ENCODE peak calls at places on chromosome 22, in four cellular contexts. E is heart left ventricle, A is IMR-90, N is A673. D is an unnamed sample.
A peak's percentile ranks its signal among the peaks of the same experiment; 100 is the strongest.

GRCh38 chr22:27453688-27454087 is 347.9 kb downstream of the MN1 start:
- DNase-seq in A (no peak), N (peak; percentile 45), E (no peak), D (no peak)

GRCh38 chr22:18056161-18056666 is 21.6 kb upstream of the PEX26 start:
- DNase-seq in A (peak; percentile 76), E (no peak), N (no peak), D (peak; percentile 60)

GRCh38 chr22:17785185-17786184 is 11.2 kb upstream of the BID start:
- DNase-seq in E (peak; percentile 82), A (no peak), N (peak; percentile 50), D (no peak)

GRCh38 chr22:37741312-37741795 is 44.5 kb downstream of the TRIOBP start:
- DNase-seq in N (peak; percentile 86), A (peak; percentile 98), E (peak; percentile 84), D (peak; percentile 97)

GRCh38 chr22:27881404-27881803 is 37.7 kb downstream of the PITPNB start:
- DNase-seq in A (peak; percentile 62), E (no peak), N (no peak), D (peak; percentile 48)

GRCh38 chr22:48756146-48757111 is 1071.2 kb downstream of the BRD1 start:
- DNase-seq in E (no peak), A (no peak), N (no peak), D (no peak)

GRCh38 chr22:35352214-35353111 is 28.4 kb upstream of the HMOX1 start:
- DNase-seq in A (no peak), N (no peak), E (peak; percentile 87), D (no peak)

GRCh38 chr22:48440673-48441552 is 1386.8 kb downstream of the BRD1 start:
- DNase-seq in N (no peak), E (peak; percentile 22), A (no peak), D (no peak)

GRCh38 chr22:36773935-36774334 is 2.0 kb downstream of the IFT27 start:
- DNase-seq in E (no peak), N (peak; percentile 45), A (peak; percentile 49), D (peak; percentile 19)

GRCh38 chr22:40392618-40393017 is 22.2 kb downstream of the SGSM3 start:
- DNase-seq in N (no peak), E (no peak), A (peak; percentile 49), D (no peak)

GRCh38 chr22:37229012-37229804 is 14.9 kb downstream of the RAC2 start:
- DNase-seq in E (no peak), A (peak; percentile 87), N (no peak), D (peak; percentile 82)

GRCh38 chr22:47808236-47808845 is 1045.9 kb downstream of the TBC1D22A start:
- DNase-seq in N (no peak), A (no peak), E (no peak), D (no peak)

GRCh38 chr22:47267531-47268282 is 505.3 kb downstream of the TBC1D22A start:
- DNase-seq in N (no peak), A (no peak), E (no peak), D (no peak)

GRCh38 chr22:46764140-46764680 is 1.8 kb downstream of the TBC1D22A start:
- DNase-seq in E (no peak), A (peak; percentile 17), N (no peak), D (no peak)

GRCh38 chr22:25193548-25193947 is 6.1 kb upstream of the CRYBB3 start:
- DNase-seq in N (no peak), E (no peak), A (no peak), D (no peak)

GRCh38 chr22:48021946-48022345 is 1259.5 kb downstream of the TBC1D22A start:
- DNase-seq in A (no peak), N (no peak), E (no peak), D (no peak)

GRCh38 chr22:45946805-45947600 is 30.0 kb downstream of the WNT7B start:
- DNase-seq in N (no peak), A (no peak), E (no peak), D (no peak)

GRCh38 chr22:47120399-47120798 is 357.9 kb downstream of the TBC1D22A start:
- DNase-seq in N (no peak), E (peak; percentile 37), A (no peak), D (no peak)

GRCh38 chr22:26433805-26434204 is 4.7 kb downstream of the ASPHD2 start:
- DNase-seq in N (no peak), A (no peak), E (no peak), D (no peak)

GRCh38 chr22:26679003-26679629 is 21.7 kb downstream of the MIAT start:
- DNase-seq in E (peak; percentile 82), A (peak; percentile 71), N (peak; percentile 85), D (peak; percentile 77)

GRCh38 chr22:45903355-45904149 is 73.4 kb downstream of the WNT7B start:
- DNase-seq in E (no peak), A (peak; percentile 69), N (no peak), D (peak; percentile 82)

GRCh38 chr22:47294222-47294532 is 531.7 kb downstream of the TBC1D22A start:
- DNase-seq in N (no peak), A (peak; percentile 52), E (peak; percentile 39), D (peak; percentile 76)

GRCh38 chr22:40666151-40666848 is 13.0 kb upstream of the MCHR1 start:
- DNase-seq in A (peak; percentile 53), N (peak; percentile 64), E (no peak), D (no peak)

GRCh38 chr22:35023692-35024363 is 42.1 kb upstream of the ISX start:
- DNase-seq in A (no peak), N (peak; percentile 60), E (peak; percentile 84), D (peak; percentile 6)

GRCh38 chr22:29166180-29166579 is 39.5 kb upstream of the EMID1 start:
- DNase-seq in N (no peak), A (no peak), E (no peak), D (no peak)

GRCh38 chr22:29165336-29166060 is 40.2 kb upstream of the EMID1 start:
- DNase-seq in E (peak; percentile 19), A (no peak), N (no peak), D (no peak)

GRCh38 chr22:29163808-29164207 is 41.9 kb upstream of the EMID1 start:
- DNase-seq in E (no peak), A (no peak), N (no peak), D (no peak)

GRCh38 chr22:29171721-29172120 is 34.0 kb upstream of the EMID1 start:
- DNase-seq in A (no peak), E (no peak), N (no peak), D (no peak)

GRCh38 chr22:29167032-29167911 is 38.4 kb upstream of the EMID1 start:
- DNase-seq in N (no peak), A (no peak), E (peak; percentile 29), D (no peak)
- H3K4me3 ChIP-seq in N (no peak overlapping the region), A (no peak overlapping the region), E (no peak overlapping the region), D (no peak overlapping the region)

GRCh38 chr22:38943181-38943580 is 14.2 kb upstream of the APOBEC3A start:
- DNase-seq in E (no peak), N (no peak), A (no peak), D (no peak)
- TF ChIP-seq CTCF in E (no peak), N (no peak), A (no peak), D (no peak)

GRCh38 chr22:30357650-30358215 is 926 bp downstream of the CCDC157 start:
- DNase-seq in A (no peak), E (no peak), N (no peak), D (no peak)
- H3K4me3 ChIP-seq in A (no peak overlapping the region), E (peak overlapping the region; percentile 100), N (peak overlapping the region; percentile 82), D (peak overlapping the region; percentile 84)

GRCh38 chr22:23240639-23241389 is 60.5 kb downstream of the BCR start:
- DNase-seq in E (no peak), N (peak; percentile 33), A (no peak), D (no peak)
- TF ChIP-seq CTCF in E (no peak), N (peak; percentile 54), A (peak; percentile 8), D (peak; percentile 37)

GRCh38 chr22:19717691-19718254 is 3.5 kb downstream of the SEPTIN5 start:
- DNase-seq in A (peak; percentile 52), N (peak; percentile 80), E (peak; percentile 90), D (peak; percentile 55)
- H3K4me3 ChIP-seq in A (peak overlapping the region; percentile 71), N (peak overlapping the region; percentile 81), E (peak overlapping the region; percentile 72), D (peak overlapping the region; percentile 45)

GRCh38 chr22:42275970-42276369 is 5.5 kb upstream of the TCF20 start:
- DNase-seq in A (no peak), N (peak; percentile 81), E (no peak), D (no peak)

GRCh38 chr22:42280140-42280539 is 9.7 kb upstream of the TCF20 start:
- DNase-seq in E (no peak), A (no peak), N (no peak), D (no peak)

GRCh38 chr22:42279425-42280020 is 9.1 kb upstream of the TCF20 start:
- DNase-seq in A (no peak), N (no peak), E (no peak), D (no peak)

GRCh38 chr22:42277232-42277753 is 6.8 kb upstream of the TCF20 start:
- DNase-seq in N (no peak), A (no peak), E (no peak), D (no peak)

GRCh38 chr22:42277988-42278776 is 7.7 kb upstream of the TCF20 start:
- DNase-seq in A (no peak), E (no peak), N (peak; percentile 60), D (no peak)
- TF ChIP-seq CTCF in A (peak; percentile 25), E (peak; percentile 13), N (peak; percentile 48), D (peak; percentile 14)

DNA sequence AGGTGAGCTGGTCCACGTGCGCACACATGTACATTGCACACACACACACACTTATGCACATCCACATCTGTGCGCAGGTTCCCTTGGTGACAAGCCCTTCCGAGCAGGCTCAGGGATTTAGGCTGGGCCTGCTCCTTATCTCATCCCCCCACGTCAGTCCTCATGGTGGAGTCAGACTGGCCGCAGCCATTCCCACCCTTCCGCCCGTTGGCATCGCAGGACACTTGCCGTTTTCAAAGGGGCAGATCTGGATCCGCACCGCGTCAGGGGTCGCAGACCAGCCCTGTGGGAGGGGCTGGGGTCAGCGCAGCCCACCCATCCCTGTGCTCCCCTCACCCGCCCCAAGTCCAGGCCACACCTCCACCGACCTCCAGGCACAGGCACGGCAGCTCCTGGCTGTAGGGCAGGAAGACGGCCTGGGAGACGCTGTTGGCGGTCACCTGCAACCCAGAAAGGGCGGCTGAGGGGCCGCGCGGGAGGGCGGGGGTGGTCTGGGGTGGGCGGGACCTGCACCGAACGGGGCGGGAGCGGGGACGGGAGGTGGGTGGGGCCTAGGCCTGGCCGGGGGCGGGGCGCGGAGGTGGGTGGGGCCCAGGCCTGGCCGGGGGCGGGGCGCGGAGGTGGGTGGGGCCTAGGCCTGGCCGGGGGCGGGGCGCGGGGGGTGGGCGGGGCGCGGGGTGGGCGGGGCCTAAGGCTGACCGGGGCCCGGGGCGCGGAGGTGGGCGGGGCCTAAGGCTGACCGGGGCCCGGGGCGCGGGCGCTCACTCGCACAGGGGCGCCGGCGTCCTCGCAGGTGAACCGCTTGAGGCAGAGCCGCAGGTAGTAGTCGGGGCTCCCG is 13.3 kb downstream of the IL17REL start:
- DNase-seq in A (no peak), E (peak; percentile 76), N (no peak), D (no peak)
- H3K4me3 ChIP-seq in A (no peak overlapping the region), E (peak overlapping the region; percentile 28), N (no peak overlapping the region), D (no peak overlapping the region)

GRCh38 chr22:44444341-44445306 is 53.4 kb downstream of the RTL6 start:
- DNase-seq in N (no peak), E (peak; percentile 54), A (no peak), D (no peak)
- TF ChIP-seq CTCF in N (peak; percentile 32), E (no peak), A (peak; percentile 6), D (peak; percentile 16)

D was measured in astrocyte of the spinal cord.